ENCODE peak calls at places on chromosomes 1 and 21, in four cellular contexts. One of them, this sample, is unnamed.

GRCh38 chr1:197622371-197622770 is 152.9 kb downstream of the DENND1B start:
- DNase-seq in neuronal stem cell: no peak
- DNase-seq in aorta: no peak
- DNase-seq in adrenal gland: no peak
- DNase-seq in this sample: no peak

GRCh38 chr1:65435987-65436386 is 15.5 kb downstream of the LEPR start:
- DNase-seq in neuronal stem cell: no peak
- DNase-seq in aorta: no peak
- DNase-seq in adrenal gland: no peak
- DNase-seq in this sample: no peak

GRCh38 chr1:15731735-15732685 is 4.0 kb upstream of the SLC25A34 start:
- DNase-seq in neuronal stem cell: no peak
- DNase-seq in aorta: no peak
- DNase-seq in adrenal gland: no peak
- DNase-seq in this sample: no peak

GRCh38 chr1:78441921-78442320 is 48.9 kb upstream of the PTGFR start:
- DNase-seq in neuronal stem cell: no peak
- DNase-seq in aorta: no peak
- DNase-seq in adrenal gland: no peak
- DNase-seq in this sample: no peak

GRCh38 chr1:231549733-231550447 is 21.4 kb downstream of the TSNAX start:
- DNase-seq in neuronal stem cell: no peak
- DNase-seq in aorta: no peak
- DNase-seq in adrenal gland: no peak
- DNase-seq in this sample: no peak

GRCh38 chr1:33330376-33330890 is 9.5 kb upstream of the A3GALT2 start:
- DNase-seq in neuronal stem cell: no peak
- DNase-seq in aorta: no peak
- DNase-seq in adrenal gland: no peak
- DNase-seq in this sample: no peak

GRCh38 chr1:223253916-223254315 is 110.1 kb downstream of the SUSD4 start:
- DNase-seq in neuronal stem cell: no peak
- DNase-seq in aorta: no peak
- DNase-seq in adrenal gland: no peak
- DNase-seq in this sample: no peak

GRCh38 chr21:41411449-41412089 is 14.5 kb upstream of the MX1 start:
- DNase-seq in neuronal stem cell: no peak
- DNase-seq in aorta: no peak
- DNase-seq in adrenal gland: peak; percentile 58
- DNase-seq in this sample: no peak

GRCh38 chr1:53343831-53344668 is 16.2 kb upstream of the LRP8 start:
- DNase-seq in neuronal stem cell: no peak
- DNase-seq in aorta: no peak
- DNase-seq in adrenal gland: peak; percentile 31
- DNase-seq in this sample: peak; percentile 39

GRCh38 chr21:34915364-34915834 is 133.7 kb downstream of the RUNX1 start:
- DNase-seq in neuronal stem cell: no peak
- DNase-seq in aorta: no peak
- DNase-seq in adrenal gland: no peak
- DNase-seq in this sample: no peak

GRCh38 chr1:246114369-246114768 is 392.7 kb downstream of the SMYD3 start:
- DNase-seq in neuronal stem cell: no peak
- DNase-seq in aorta: no peak
- DNase-seq in adrenal gland: no peak
- DNase-seq in this sample: no peak

GRCh38 chr1:54950361-54951163 is 29.9 kb upstream of the TMEM61 start:
- DNase-seq in neuronal stem cell: peak; percentile 83
- DNase-seq in aorta: peak; percentile 84
- DNase-seq in adrenal gland: peak; percentile 94
- DNase-seq in this sample: peak; percentile 67

GRCh38 chr1:4210043-4210442 is 310.0 kb upstream of the C1orf174 start:
- DNase-seq in neuronal stem cell: no peak
- DNase-seq in aorta: no peak
- DNase-seq in adrenal gland: no peak
- DNase-seq in this sample: no peak

GRCh38 chr1:216095400-216095799 is 327.8 kb downstream of the USH2A start:
- DNase-seq in neuronal stem cell: no peak
- DNase-seq in aorta: no peak
- DNase-seq in adrenal gland: no peak
- DNase-seq in this sample: no peak

GRCh38 chr1:85278853-85279314 is 2.5 kb upstream of the BCL10 start:
- DNase-seq in neuronal stem cell: no peak
- DNase-seq in aorta: no peak
- DNase-seq in adrenal gland: peak; percentile 83
- DNase-seq in this sample: peak; percentile 82

GRCh38 chr1:10179751-10180150 is 30.6 kb upstream of the KIF1B start:
- DNase-seq in neuronal stem cell: peak; percentile 55
- DNase-seq in aorta: no peak
- DNase-seq in adrenal gland: no peak
- DNase-seq in this sample: no peak

GRCh38 chr1:59638172-59638800 is 176.5 kb upstream of the HOOK1 start:
- DNase-seq in neuronal stem cell: peak; percentile 9
- DNase-seq in aorta: no peak
- DNase-seq in adrenal gland: no peak
- DNase-seq in this sample: peak; percentile 15

GRCh38 chr1:29852248-29852647 is 615.9 kb downstream of the PTPRU start:
- DNase-seq in neuronal stem cell: no peak
- DNase-seq in aorta: no peak
- DNase-seq in adrenal gland: no peak
- DNase-seq in this sample: no peak

GRCh38 chr1:98129486-98129885 is 208.7 kb upstream of the DPYD start:
- DNase-seq in neuronal stem cell: no peak
- DNase-seq in aorta: no peak
- DNase-seq in adrenal gland: no peak
- DNase-seq in this sample: no peak

GRCh38 chr1:156504821-156505678 is 4.5 kb upstream of the MEF2D start:
- DNase-seq in neuronal stem cell: peak; percentile 91
- DNase-seq in aorta: peak; percentile 100
- DNase-seq in adrenal gland: peak; percentile 100
- DNase-seq in this sample: peak; percentile 99
- H3K4me1 ChIP-seq in neuronal stem cell: peaks cover 20% of the 10 kb centered on the region
- H3K4me1 ChIP-seq in aorta: peaks cover 3% of the 10 kb centered on the region
- H3K4me1 ChIP-seq in adrenal gland: peaks cover 55% of the 10 kb centered on the region
- H3K4me1 ChIP-seq in this sample: peaks cover 59% of the 10 kb centered on the region

DNA sequence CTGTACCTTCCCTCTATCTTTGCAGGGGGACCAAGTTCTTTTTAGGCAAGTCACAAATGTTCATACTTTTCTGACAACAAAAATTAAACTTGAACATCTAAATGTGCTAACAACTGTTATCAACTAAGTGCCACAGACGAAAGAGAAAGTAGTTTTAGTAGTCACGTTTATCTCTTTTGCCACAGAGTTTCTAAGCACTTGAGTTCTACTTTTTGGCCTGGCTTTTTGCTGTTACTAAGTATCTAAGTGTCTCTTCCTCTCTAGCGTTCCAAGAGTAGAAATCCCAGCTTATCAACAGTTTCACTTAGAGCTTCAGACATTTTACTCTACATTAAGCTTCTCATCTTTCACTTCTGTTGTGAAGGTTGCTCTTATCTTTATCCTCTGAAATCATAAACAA is 34.3 kb downstream of the GATAD2B start:
- DNase-seq in neuronal stem cell: no peak
- DNase-seq in aorta: no peak
- DNase-seq in adrenal gland: no peak
- DNase-seq in this sample: no peak
- H3K4me1 ChIP-seq in neuronal stem cell: no peaks in the 10 kb centered on the region
- H3K4me1 ChIP-seq in aorta: no peaks in the 10 kb centered on the region
- H3K4me1 ChIP-seq in adrenal gland: peaks cover 21% of the 10 kb centered on the region
- H3K4me1 ChIP-seq in this sample: no peaks in the 10 kb centered on the region

DNA sequence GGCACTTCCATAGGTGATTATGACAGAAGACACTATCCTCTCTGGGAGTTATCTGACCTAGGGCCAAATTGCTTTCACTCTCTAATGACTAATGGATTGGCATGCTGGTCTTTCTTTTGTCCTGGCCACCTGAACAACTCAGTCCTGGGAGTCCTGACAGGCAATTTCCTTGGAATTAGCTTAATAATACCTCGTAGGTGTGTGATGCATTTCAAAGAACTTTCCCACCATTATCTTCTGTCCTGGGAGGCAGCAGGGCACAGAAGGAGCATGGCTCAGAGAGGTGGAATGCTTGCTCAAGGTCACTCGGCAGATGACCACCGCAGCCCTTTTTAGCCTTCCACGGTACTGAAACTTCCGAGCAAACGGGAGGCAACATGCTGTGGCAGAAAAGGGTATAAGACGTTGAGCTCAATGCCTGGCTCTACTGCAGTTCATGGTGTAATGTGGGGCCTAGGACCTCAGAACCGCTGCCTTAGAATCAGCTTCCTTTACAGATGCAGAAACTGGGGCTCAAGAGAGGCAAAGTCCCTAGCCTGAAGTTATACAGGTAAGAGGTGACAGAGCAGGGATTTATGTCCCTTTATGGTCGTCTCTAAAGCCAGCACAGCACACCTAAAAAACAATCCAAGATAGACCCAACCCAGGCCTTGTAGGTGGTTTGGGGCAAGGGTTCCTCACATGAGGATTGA is 3.2 kb downstream of the ID3 start:
- DNase-seq in neuronal stem cell: no peak
- DNase-seq in aorta: peak; percentile 78
- DNase-seq in adrenal gland: no peak
- DNase-seq in this sample: peak; percentile 88
- H3K4me1 ChIP-seq in neuronal stem cell: peaks cover 47% of the 10 kb centered on the region
- H3K4me1 ChIP-seq in aorta: no peaks in the 10 kb centered on the region
- H3K4me1 ChIP-seq in adrenal gland: peaks cover 31% of the 10 kb centered on the region
- H3K4me1 ChIP-seq in this sample: peaks cover 61% of the 10 kb centered on the region

DNA sequence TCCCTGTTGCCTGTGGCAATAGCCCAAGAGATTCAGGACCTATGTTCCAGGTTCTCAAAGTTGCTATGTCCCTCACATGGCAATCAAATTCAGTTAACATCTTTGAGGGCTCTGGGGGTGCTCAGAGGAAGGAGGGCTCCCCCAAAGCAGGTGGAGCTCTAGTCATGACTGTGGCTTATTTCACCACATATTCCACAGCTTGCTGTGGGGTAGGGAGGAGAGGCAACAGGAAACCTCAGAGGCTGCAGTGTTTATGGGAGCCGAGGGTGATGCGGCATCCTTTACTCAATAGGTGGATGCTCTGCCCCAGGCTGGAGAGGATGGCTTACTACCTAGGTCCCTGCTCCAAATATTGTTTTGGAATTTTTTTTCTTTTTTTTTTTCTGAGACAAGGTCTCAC is 1.2 kb upstream of the MKNK1 start:
- DNase-seq in neuronal stem cell: no peak
- DNase-seq in aorta: no peak
- DNase-seq in adrenal gland: no peak
- DNase-seq in this sample: no peak
- H3K4me1 ChIP-seq in neuronal stem cell: peaks cover 7% of the 10 kb centered on the region
- H3K4me1 ChIP-seq in aorta: no peaks in the 10 kb centered on the region
- H3K4me1 ChIP-seq in adrenal gland: peaks cover 33% of the 10 kb centered on the region
- H3K4me1 ChIP-seq in this sample: peaks cover 10% of the 10 kb centered on the region

GRCh38 chr1:162689745-162690671 is 57.7 kb downstream of the DDR2 start:
- DNase-seq in neuronal stem cell: no peak
- DNase-seq in aorta: no peak
- DNase-seq in adrenal gland: no peak
- DNase-seq in this sample: no peak

GRCh38 chr1:162687870-162688269 is 55.6 kb downstream of the DDR2 start:
- DNase-seq in neuronal stem cell: no peak
- DNase-seq in aorta: no peak
- DNase-seq in adrenal gland: no peak
- DNase-seq in this sample: no peak

GRCh38 chr1:162690672-162691434 is 58.6 kb downstream of the DDR2 start:
- DNase-seq in neuronal stem cell: no peak
- DNase-seq in aorta: peak; percentile 87
- DNase-seq in adrenal gland: peak; percentile 92
- DNase-seq in this sample: peak; percentile 93

GRCh38 chr1:162688521-162688920 is 56.3 kb downstream of the DDR2 start:
- DNase-seq in neuronal stem cell: no peak
- DNase-seq in aorta: no peak
- DNase-seq in adrenal gland: peak; percentile 70
- DNase-seq in this sample: no peak

DNA sequence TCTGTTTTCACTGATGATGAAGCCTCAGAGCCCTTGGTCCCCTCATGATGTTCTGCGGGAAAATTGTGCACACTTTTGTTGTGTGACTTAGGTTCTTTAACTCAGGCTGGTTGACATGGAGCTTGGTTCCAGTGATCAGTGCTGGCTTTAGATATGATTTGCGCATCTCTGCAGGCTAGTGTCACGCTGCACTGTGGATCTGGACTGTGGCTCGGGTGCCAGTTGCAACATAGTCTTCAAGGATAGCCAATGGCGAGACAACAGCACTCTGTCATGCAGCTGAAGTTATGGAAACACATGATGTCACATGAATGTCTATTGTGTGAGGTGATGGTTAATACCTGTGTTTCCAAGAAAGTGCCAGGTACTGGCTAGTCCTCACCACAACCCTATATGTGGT is 56.7 kb downstream of the DDR2 start:
- DNase-seq in neuronal stem cell: no peak
- DNase-seq in aorta: no peak
- DNase-seq in adrenal gland: peak; percentile 69
- DNase-seq in this sample: no peak
- H3K4me1 ChIP-seq in neuronal stem cell: peaks cover 14% of the 10 kb centered on the region
- H3K4me1 ChIP-seq in aorta: peaks cover 6% of the 10 kb centered on the region
- H3K4me1 ChIP-seq in adrenal gland: peaks cover 49% of the 10 kb centered on the region
- H3K4me1 ChIP-seq in this sample: peaks cover 37% of the 10 kb centered on the region

GRCh38 chr21:18387994-18388393 is 15.6 kb downstream of the TMPRSS15 start:
- DNase-seq in neuronal stem cell: no peak
- DNase-seq in aorta: no peak
- DNase-seq in adrenal gland: no peak
- DNase-seq in this sample: no peak

GRCh38 chr21:18382141-18382540 is 21.4 kb downstream of the TMPRSS15 start:
- DNase-seq in neuronal stem cell: no peak
- DNase-seq in aorta: no peak
- DNase-seq in adrenal gland: no peak
- DNase-seq in this sample: no peak

DNA sequence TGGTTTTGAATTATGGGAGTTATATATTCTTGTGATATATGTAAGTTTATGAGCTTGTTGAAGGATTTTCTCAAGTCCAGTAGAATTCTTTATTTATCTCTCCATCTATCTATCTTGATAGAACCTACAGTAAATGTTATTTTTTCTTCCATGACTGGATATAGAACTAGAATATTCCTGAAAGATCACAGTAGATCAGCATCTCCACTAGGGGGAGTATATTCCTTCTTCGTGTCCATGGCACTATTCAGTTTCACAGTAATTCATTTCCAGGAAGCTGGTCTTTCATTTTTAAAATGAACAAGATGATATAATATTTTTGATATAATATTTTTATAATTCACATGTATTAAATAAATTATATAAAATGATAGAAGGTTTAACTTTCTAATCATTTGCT is 18.8 kb downstream of the TMPRSS15 start:
- DNase-seq in neuronal stem cell: no peak
- DNase-seq in aorta: no peak
- DNase-seq in adrenal gland: no peak
- DNase-seq in this sample: no peak
- H3K4me1 ChIP-seq in neuronal stem cell: no peaks in the 10 kb centered on the region
- H3K4me1 ChIP-seq in aorta: no peaks in the 10 kb centered on the region
- H3K4me1 ChIP-seq in adrenal gland: no peaks in the 10 kb centered on the region
- H3K4me1 ChIP-seq in this sample: no peaks in the 10 kb centered on the region

GRCh38 chr1:119632836-119633235 is 15.2 kb downstream of the ZNF697 start:
- DNase-seq in neuronal stem cell: no peak
- DNase-seq in aorta: no peak
- DNase-seq in adrenal gland: no peak
- DNase-seq in this sample: no peak

GRCh38 chr1:119631433-119632102 is 16.5 kb downstream of the ZNF697 start:
- DNase-seq in neuronal stem cell: no peak
- DNase-seq in aorta: peak; percentile 93
- DNase-seq in adrenal gland: peak; percentile 91
- DNase-seq in this sample: no peak

GRCh38 chr1:119632103-119632490 is 16.0 kb downstream of the ZNF697 start:
- DNase-seq in neuronal stem cell: no peak
- DNase-seq in aorta: no peak
- DNase-seq in adrenal gland: no peak
- DNase-seq in this sample: no peak

GRCh38 chr1:119635801-119636390 is 12.2 kb downstream of the ZNF697 start:
- DNase-seq in neuronal stem cell: no peak
- DNase-seq in aorta: no peak
- DNase-seq in adrenal gland: no peak
- DNase-seq in this sample: no peak

GRCh38 chr1:119633575-119634325 is 14.3 kb downstream of the ZNF697 start:
- DNase-seq in neuronal stem cell: no peak
- DNase-seq in aorta: no peak
- DNase-seq in adrenal gland: no peak
- DNase-seq in this sample: no peak
- H3K4me1 ChIP-seq in neuronal stem cell: no peaks in the 10 kb centered on the region
- H3K4me1 ChIP-seq in aorta: no peaks in the 10 kb centered on the region
- H3K4me1 ChIP-seq in adrenal gland: peaks cover 22% of the 10 kb centered on the region
- H3K4me1 ChIP-seq in this sample: no peaks in the 10 kb centered on the region